ENCODE peak calls at places on chromosomes 5 and 9, in eight cellular contexts. One of them, this sample, is unnamed.

GRCh38 chr5:170740586-170741205 is 42.8 kb upstream of the GABRP start:
- DNase-seq in sigmoid colon: no peak
- DNase-seq in GM12891: no peak
- DNase-seq in GM23338: no peak
- DNase-seq in stomach: no peak
- DNase-seq in transverse colon: no peak
- DNase-seq in HCT116: no peak
- DNase-seq in vagina: peak
- DNase-seq in this sample: no peak

GRCh38 chr9:108813951-108814601 is 41.7 kb downstream of the ACTL7B start:
- DNase-seq in sigmoid colon: no peak
- DNase-seq in GM12891: no peak
- DNase-seq in GM23338: peak
- DNase-seq in stomach: no peak
- DNase-seq in transverse colon: no peak
- DNase-seq in HCT116: peak
- DNase-seq in vagina: no peak
- DNase-seq in this sample: no peak

GRCh38 chr9:16030513-16031185 is 477.8 kb downstream of the CCDC171 start:
- DNase-seq in sigmoid colon: no peak
- DNase-seq in GM12891: no peak
- DNase-seq in GM23338: no peak
- DNase-seq in stomach: no peak
- DNase-seq in transverse colon: no peak
- DNase-seq in HCT116: peak
- DNase-seq in vagina: no peak
- DNase-seq in this sample: no peak

GRCh38 chr9:63859475-63860215 is 1425.4 kb downstream of the FOXD4L5 start:
- DNase-seq in sigmoid colon: no peak
- DNase-seq in GM12891: no peak
- DNase-seq in GM23338: no peak
- DNase-seq in stomach: no peak
- DNase-seq in transverse colon: no peak
- DNase-seq in HCT116: peak
- DNase-seq in vagina: no peak
- DNase-seq in this sample: peak

GRCh38 chr5:150401376-150402201 is 11.1 kb downstream of the CD74 start:
- DNase-seq in sigmoid colon: no peak
- DNase-seq in GM12891: no peak
- DNase-seq in GM23338: no peak
- DNase-seq in stomach: no peak
- DNase-seq in transverse colon: no peak
- DNase-seq in HCT116: no peak
- DNase-seq in vagina: no peak
- DNase-seq in this sample: no peak

GRCh38 chr9:128152133-128152780 is 3.0 kb downstream of the LCN2 start:
- DNase-seq in sigmoid colon: no peak
- DNase-seq in GM12891: peak
- DNase-seq in GM23338: no peak
- DNase-seq in stomach: no peak
- DNase-seq in transverse colon: no peak
- DNase-seq in HCT116: no peak
- DNase-seq in vagina: no peak
- DNase-seq in this sample: no peak

GRCh38 chr5:60597570-60597969 is 102.4 kb downstream of the DEPDC1B start:
- DNase-seq in sigmoid colon: no peak
- DNase-seq in GM12891: no peak
- DNase-seq in GM23338: no peak
- DNase-seq in stomach: no peak
- DNase-seq in transverse colon: no peak
- DNase-seq in HCT116: no peak
- DNase-seq in vagina: no peak
- DNase-seq in this sample: no peak

GRCh38 chr5:111927191-111927590 is 170.2 kb upstream of the NREP start:
- DNase-seq in sigmoid colon: no peak
- DNase-seq in GM12891: no peak
- DNase-seq in GM23338: no peak
- DNase-seq in stomach: no peak
- DNase-seq in transverse colon: no peak
- DNase-seq in HCT116: no peak
- DNase-seq in vagina: no peak
- DNase-seq in this sample: no peak

GRCh38 chr5:78291687-78292086 is 2.8 kb downstream of the AP3B1 start:
- DNase-seq in sigmoid colon: no peak
- DNase-seq in GM12891: no peak
- DNase-seq in GM23338: no peak
- DNase-seq in stomach: no peak
- DNase-seq in transverse colon: no peak
- DNase-seq in HCT116: no peak
- DNase-seq in vagina: no peak
- DNase-seq in this sample: no peak

GRCh38 chr5:91137647-91138046 is 245.5 kb downstream of the ARRDC3 start:
- DNase-seq in sigmoid colon: no peak
- DNase-seq in GM12891: no peak
- DNase-seq in GM23338: no peak
- DNase-seq in stomach: no peak
- DNase-seq in transverse colon: no peak
- DNase-seq in HCT116: no peak
- DNase-seq in vagina: no peak
- DNase-seq in this sample: no peak

GRCh38 chr9:86695904-86696424 is 251.3 kb downstream of the GAS1 start:
- DNase-seq in sigmoid colon: no peak
- DNase-seq in GM12891: no peak
- DNase-seq in GM23338: no peak
- DNase-seq in stomach: no peak
- DNase-seq in transverse colon: no peak
- DNase-seq in HCT116: no peak
- DNase-seq in vagina: no peak
- DNase-seq in this sample: no peak

GRCh38 chr5:78985407-78986223 is 505 bp upstream of the ARSB start:
- DNase-seq in sigmoid colon: peak
- DNase-seq in GM12891: no peak
- DNase-seq in GM23338: peak
- DNase-seq in stomach: peak
- DNase-seq in transverse colon: peak
- DNase-seq in HCT116: no peak
- DNase-seq in vagina: no peak
- DNase-seq in this sample: no peak

GRCh38 chr5:160961030-160961429 is 109.0 kb upstream of the ATP10B start:
- DNase-seq in sigmoid colon: no peak
- DNase-seq in GM12891: no peak
- DNase-seq in GM23338: no peak
- DNase-seq in stomach: no peak
- DNase-seq in transverse colon: no peak
- DNase-seq in HCT116: no peak
- DNase-seq in vagina: no peak
- DNase-seq in this sample: no peak

GRCh38 chr5:59525957-59526356 is 367.6 kb downstream of the PDE4D start:
- DNase-seq in sigmoid colon: no peak
- DNase-seq in GM12891: no peak
- DNase-seq in GM23338: no peak
- DNase-seq in stomach: no peak
- DNase-seq in transverse colon: no peak
- DNase-seq in HCT116: no peak
- DNase-seq in vagina: no peak
- DNase-seq in this sample: no peak

GRCh38 chr5:53667621-53668020 is 107.2 kb downstream of the NDUFS4 start:
- DNase-seq in sigmoid colon: no peak
- DNase-seq in GM12891: no peak
- DNase-seq in GM23338: no peak
- DNase-seq in stomach: no peak
- DNase-seq in transverse colon: no peak
- DNase-seq in HCT116: no peak
- DNase-seq in vagina: no peak
- DNase-seq in this sample: no peak

GRCh38 chr5:109045710-109046109 is 298.0 kb downstream of the FER start:
- DNase-seq in sigmoid colon: no peak
- DNase-seq in GM12891: no peak
- DNase-seq in GM23338: no peak
- DNase-seq in stomach: no peak
- DNase-seq in transverse colon: no peak
- DNase-seq in HCT116: no peak
- DNase-seq in vagina: no peak
- DNase-seq in this sample: no peak

GRCh38 chr5:51225671-51226419 is 157.4 kb upstream of the ISL1 start:
- DNase-seq in sigmoid colon: no peak
- DNase-seq in GM12891: no peak
- DNase-seq in GM23338: peak
- DNase-seq in stomach: peak
- DNase-seq in transverse colon: no peak
- DNase-seq in HCT116: no peak
- DNase-seq in vagina: no peak
- DNase-seq in this sample: no peak

DNA sequence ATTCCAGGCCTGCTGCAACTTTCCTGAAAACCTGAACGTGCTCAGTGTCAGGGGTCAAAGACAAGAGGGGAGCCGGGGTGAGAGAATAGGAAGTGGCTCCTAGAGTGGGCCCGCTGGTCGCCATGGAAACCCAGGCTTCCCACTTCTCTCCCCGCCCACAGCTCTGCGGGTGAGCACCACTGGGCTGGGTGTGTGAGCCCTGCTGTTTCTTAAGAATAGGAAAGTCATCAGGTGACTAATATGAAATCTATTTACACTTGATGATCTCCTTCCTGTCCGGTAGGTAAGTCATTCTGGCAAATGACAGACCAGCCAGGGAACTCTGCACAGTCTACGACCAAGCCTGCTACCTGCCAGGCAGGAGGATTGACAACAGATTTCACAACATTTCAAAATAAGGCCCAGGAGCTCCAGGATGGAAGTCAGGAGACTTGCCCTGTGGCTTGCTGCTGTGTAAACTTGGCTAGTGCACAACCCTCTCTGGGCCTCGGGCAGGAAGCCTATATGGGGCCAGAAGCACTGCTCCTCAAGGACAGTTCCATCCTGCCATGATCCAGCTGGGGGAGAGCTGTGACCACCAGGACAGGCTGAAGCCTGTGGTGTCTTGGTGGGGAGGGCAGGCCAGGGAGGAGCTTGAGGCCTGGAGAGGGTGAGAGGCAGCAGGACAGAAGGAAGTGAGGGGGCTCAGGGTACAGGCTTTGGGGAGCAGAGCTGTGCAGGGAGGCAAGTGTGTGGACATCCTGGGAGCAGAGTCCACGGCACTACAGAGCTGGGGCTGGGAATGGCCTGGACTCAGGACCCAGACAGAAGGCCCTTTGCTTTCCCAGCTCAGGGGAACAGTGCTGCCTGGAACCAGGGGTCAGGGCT is 60.6 kb downstream of the SHB start:
- DNase-seq in sigmoid colon: no peak
- DNase-seq in GM12891: peak
- DNase-seq in GM23338: no peak
- DNase-seq in stomach: peak
- DNase-seq in transverse colon: peak
- DNase-seq in HCT116: peak
- DNase-seq in vagina: no peak
- DNase-seq in this sample: peak
- TF ChIP-seq POLR2AphosphoS5 in sigmoid colon: no peak
- TF ChIP-seq POLR2AphosphoS5 in GM12891: no peak
- TF ChIP-seq POLR2AphosphoS5 in GM23338: no peak
- TF ChIP-seq POLR2AphosphoS5 in stomach: no peak
- TF ChIP-seq POLR2AphosphoS5 in transverse colon: no peak
- TF ChIP-seq POLR2AphosphoS5 in HCT116: peak
- TF ChIP-seq POLR2AphosphoS5 in vagina: peak
- TF ChIP-seq POLR2AphosphoS5 in this sample: peak

GRCh38 chr9:131650254-131650653 is 89.6 kb downstream of the RAPGEF1 start:
- DNase-seq in sigmoid colon: peak
- DNase-seq in GM12891: no peak
- DNase-seq in GM23338: no peak
- DNase-seq in stomach: no peak
- DNase-seq in transverse colon: no peak
- DNase-seq in HCT116: no peak
- DNase-seq in vagina: no peak
- DNase-seq in this sample: no peak
- TF ChIP-seq POLR2AphosphoS5 in sigmoid colon: peak
- TF ChIP-seq POLR2AphosphoS5 in GM12891: no peak
- TF ChIP-seq POLR2AphosphoS5 in GM23338: no peak
- TF ChIP-seq POLR2AphosphoS5 in stomach: no peak
- TF ChIP-seq POLR2AphosphoS5 in transverse colon: no peak
- TF ChIP-seq POLR2AphosphoS5 in HCT116: no peak
- TF ChIP-seq POLR2AphosphoS5 in vagina: peak
- TF ChIP-seq POLR2AphosphoS5 in this sample: no peak

GRCh38 chr5:118611332-118611945 is 376.9 kb downstream of the DTWD2 start:
- DNase-seq in sigmoid colon: no peak
- DNase-seq in GM12891: peak
- DNase-seq in GM23338: peak
- DNase-seq in stomach: peak
- DNase-seq in transverse colon: peak
- DNase-seq in HCT116: peak
- DNase-seq in vagina: no peak
- DNase-seq in this sample: no peak

GRCh38 chr5:118603278-118603677 is 385.1 kb downstream of the DTWD2 start:
- DNase-seq in sigmoid colon: no peak
- DNase-seq in GM12891: no peak
- DNase-seq in GM23338: no peak
- DNase-seq in stomach: no peak
- DNase-seq in transverse colon: no peak
- DNase-seq in HCT116: no peak
- DNase-seq in vagina: no peak
- DNase-seq in this sample: no peak

GRCh38 chr5:118606940-118607339 is 381.4 kb downstream of the DTWD2 start:
- DNase-seq in sigmoid colon: no peak
- DNase-seq in GM12891: no peak
- DNase-seq in GM23338: no peak
- DNase-seq in stomach: no peak
- DNase-seq in transverse colon: no peak
- DNase-seq in HCT116: no peak
- DNase-seq in vagina: no peak
- DNase-seq in this sample: no peak

GRCh38 chr5:118605761-118606160 is 382.6 kb downstream of the DTWD2 start:
- DNase-seq in sigmoid colon: no peak
- DNase-seq in GM12891: no peak
- DNase-seq in GM23338: no peak
- DNase-seq in stomach: no peak
- DNase-seq in transverse colon: no peak
- DNase-seq in HCT116: no peak
- DNase-seq in vagina: no peak
- DNase-seq in this sample: no peak
- TF ChIP-seq POLR2AphosphoS5 in sigmoid colon: no peak
- TF ChIP-seq POLR2AphosphoS5 in GM12891: no peak
- TF ChIP-seq POLR2AphosphoS5 in GM23338: no peak
- TF ChIP-seq POLR2AphosphoS5 in stomach: no peak
- TF ChIP-seq POLR2AphosphoS5 in transverse colon: no peak
- TF ChIP-seq POLR2AphosphoS5 in HCT116: no peak
- TF ChIP-seq POLR2AphosphoS5 in vagina: no peak
- TF ChIP-seq POLR2AphosphoS5 in this sample: no peak

DNA sequence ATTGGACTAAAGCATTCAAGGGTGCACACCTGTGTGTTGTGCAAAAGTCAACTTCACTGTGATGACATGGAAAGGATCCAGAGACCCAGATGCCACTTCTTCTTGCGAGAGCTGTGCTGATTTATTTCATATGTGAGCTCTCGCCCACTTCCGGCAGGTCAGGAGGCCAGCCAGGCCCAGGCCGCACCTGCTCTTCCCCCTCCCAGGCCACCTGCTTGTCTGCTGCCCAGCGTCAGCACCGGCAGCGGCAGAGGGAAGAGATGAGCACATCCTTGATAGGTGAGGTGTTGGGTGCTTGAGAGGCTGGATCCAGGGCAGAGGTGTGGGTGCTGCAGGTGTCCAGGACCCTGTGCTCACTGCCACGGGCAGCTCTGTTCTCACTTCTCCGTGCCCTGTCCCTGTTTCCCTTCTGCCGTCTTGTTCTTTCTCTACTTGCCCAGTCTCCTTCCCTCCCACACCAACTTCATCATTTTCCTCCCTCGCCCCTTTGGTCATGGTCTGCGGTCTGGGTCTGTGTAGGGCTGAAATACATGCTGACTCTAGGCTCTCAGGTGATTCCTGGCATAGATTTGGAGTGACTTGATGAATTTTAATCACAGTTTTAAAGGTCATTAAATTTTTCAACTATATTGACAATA is 242.8 kb downstream of the FANCC start:
- DNase-seq in sigmoid colon: peak
- DNase-seq in GM12891: no peak
- DNase-seq in GM23338: no peak
- DNase-seq in stomach: peak
- DNase-seq in transverse colon: no peak
- DNase-seq in HCT116: no peak
- DNase-seq in vagina: no peak
- DNase-seq in this sample: no peak
- TF ChIP-seq POLR2AphosphoS5 in sigmoid colon: peak
- TF ChIP-seq POLR2AphosphoS5 in GM12891: no peak
- TF ChIP-seq POLR2AphosphoS5 in GM23338: no peak
- TF ChIP-seq POLR2AphosphoS5 in stomach: no peak
- TF ChIP-seq POLR2AphosphoS5 in transverse colon: no peak
- TF ChIP-seq POLR2AphosphoS5 in HCT116: no peak
- TF ChIP-seq POLR2AphosphoS5 in vagina: no peak
- TF ChIP-seq POLR2AphosphoS5 in this sample: peak